ENCODE peak calls at places on chromosomes 5 and 9, in six cellular contexts. H, J, M, P, L and T are unnamed samples.

GRCh38 chr5:153321478-153321877 is 169.0 kb upstream of the GRIA1 start:
- DNase-seq in H (no peak), J (no peak), M (no peak), P (no peak), L (no peak), T (no peak)

GRCh38 chr9:73023025-73023541 is 70.2 kb upstream of the ALDH1A1 start:
- DNase-seq in H (no peak), J (no peak), M (peak), P (no peak), L (peak), T (peak)

GRCh38 chr5:172534229-172535169 is 80.2 kb upstream of the SH3PXD2B start:
- DNase-seq in H (no peak), J (peak), M (no peak), P (no peak), L (peak), T (no peak)

GRCh38 chr9:82206490-82206889 is 217.9 kb downstream of the SPATA31D1 start:
- DNase-seq in H (no peak), J (no peak), M (no peak), P (no peak), L (no peak), T (no peak)

GRCh38 chr5:140694276-140694675 is 3.0 kb downstream of the HARS2 start:
- DNase-seq in H (no peak), J (no peak), M (no peak), P (no peak), L (no peak), T (no peak)

GRCh38 chr9:117073539-117074336 is 341.1 kb downstream of the ASTN2 start:
- DNase-seq in H (no peak), J (no peak), M (no peak), P (no peak), L (peak), T (peak)

GRCh38 chr5:122954719-122955118 is 81.8 kb downstream of the PPIC start:
- DNase-seq in H (no peak), J (no peak), M (no peak), P (no peak), L (no peak), T (no peak)

GRCh38 chr5:171586436-171586835 is 167.0 kb downstream of the FGF18 start:
- DNase-seq in H (no peak), J (no peak), M (no peak), P (no peak), L (no peak), T (no peak)

GRCh38 chr5:135038202-135038828 is 4.3 kb upstream of the PITX1 start:
- DNase-seq in H (no peak), J (no peak), M (no peak), P (peak), L (peak), T (peak)

GRCh38 chr5:56833325-56833724 is 18.0 kb downstream of the MAP3K1 start:
- DNase-seq in H (no peak), J (no peak), M (no peak), P (no peak), L (peak), T (no peak)

GRCh38 chr9:36442710-36443109 is 42.6 kb upstream of the RNF38 start:
- DNase-seq in H (no peak), J (no peak), M (no peak), P (no peak), L (no peak), T (peak)

GRCh38 chr9:87675466-87675865 is 50.5 kb upstream of the CTSL start:
- DNase-seq in H (no peak), J (no peak), M (no peak), P (no peak), L (no peak), T (no peak)

GRCh38 chr5:180821538-180821937 is 18.9 kb upstream of the MGAT1 start:
- DNase-seq in H (no peak), J (no peak), M (no peak), P (no peak), L (no peak), T (no peak)
- H3K27ac ChIP-seq in H (no peak), J (peak), M (peak), P (no peak), L (no peak), T (no peak)

GRCh38 chr9:95821999-95822398 is 53.5 kb upstream of the ERCC6L2 start:
- DNase-seq in H (no peak), J (no peak), M (no peak), P (no peak), L (no peak), T (no peak)
- H3K27ac ChIP-seq in H (peak), J (no peak), M (no peak), P (no peak), L (no peak), T (no peak)

GRCh38 chr9:97556036-97556720 is 54.7 kb downstream of the TMOD1 start:
- DNase-seq in H (no peak), J (no peak), M (peak), P (no peak), L (no peak), T (no peak)

GRCh38 chr9:97554566-97555075 is 53.2 kb downstream of the TMOD1 start:
- DNase-seq in H (no peak), J (no peak), M (peak), P (no peak), L (no peak), T (no peak)

GRCh38 chr9:97553841-97554240 is 52.4 kb downstream of the TMOD1 start:
- DNase-seq in H (no peak), J (no peak), M (peak), P (no peak), L (no peak), T (no peak)

GRCh38 chr9:97556721-97557605 is 55.5 kb downstream of the TMOD1 start:
- DNase-seq in H (no peak), J (peak), M (peak), P (no peak), L (no peak), T (no peak)

DNA sequence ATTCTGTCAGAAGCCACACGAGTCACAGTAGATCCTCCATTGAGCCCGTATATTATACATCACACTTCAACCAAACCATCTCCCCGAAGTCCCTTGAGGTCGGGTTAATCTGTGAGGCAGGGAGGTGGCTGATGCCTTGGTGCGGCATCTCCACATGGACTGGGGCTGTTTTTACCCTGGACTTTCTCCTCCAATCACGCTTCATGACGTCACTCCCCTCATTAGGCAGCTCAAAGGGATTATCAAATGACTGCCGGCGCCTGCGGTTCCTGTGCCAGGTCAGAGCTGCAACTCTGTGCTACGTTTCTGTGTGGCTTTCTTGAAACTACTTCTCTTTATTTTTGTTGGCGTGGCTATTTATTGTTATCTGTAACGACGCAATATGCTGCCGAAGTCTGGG is 53.7 kb downstream of the TMOD1 start:
- DNase-seq in H (no peak), J (no peak), M (peak), P (no peak), L (no peak), T (peak)
- H3K27ac ChIP-seq in H (no peak), J (no peak), M (peak), P (peak), L (no peak), T (no peak)

GRCh38 chr5:138554143-138554542 is 11.1 kb upstream of the ETF1 start:
- DNase-seq in H (no peak), J (no peak), M (no peak), P (no peak), L (no peak), T (no peak)
- H3K27ac ChIP-seq in H (no peak), J (no peak), M (no peak), P (no peak), L (no peak), T (peak)

DNA sequence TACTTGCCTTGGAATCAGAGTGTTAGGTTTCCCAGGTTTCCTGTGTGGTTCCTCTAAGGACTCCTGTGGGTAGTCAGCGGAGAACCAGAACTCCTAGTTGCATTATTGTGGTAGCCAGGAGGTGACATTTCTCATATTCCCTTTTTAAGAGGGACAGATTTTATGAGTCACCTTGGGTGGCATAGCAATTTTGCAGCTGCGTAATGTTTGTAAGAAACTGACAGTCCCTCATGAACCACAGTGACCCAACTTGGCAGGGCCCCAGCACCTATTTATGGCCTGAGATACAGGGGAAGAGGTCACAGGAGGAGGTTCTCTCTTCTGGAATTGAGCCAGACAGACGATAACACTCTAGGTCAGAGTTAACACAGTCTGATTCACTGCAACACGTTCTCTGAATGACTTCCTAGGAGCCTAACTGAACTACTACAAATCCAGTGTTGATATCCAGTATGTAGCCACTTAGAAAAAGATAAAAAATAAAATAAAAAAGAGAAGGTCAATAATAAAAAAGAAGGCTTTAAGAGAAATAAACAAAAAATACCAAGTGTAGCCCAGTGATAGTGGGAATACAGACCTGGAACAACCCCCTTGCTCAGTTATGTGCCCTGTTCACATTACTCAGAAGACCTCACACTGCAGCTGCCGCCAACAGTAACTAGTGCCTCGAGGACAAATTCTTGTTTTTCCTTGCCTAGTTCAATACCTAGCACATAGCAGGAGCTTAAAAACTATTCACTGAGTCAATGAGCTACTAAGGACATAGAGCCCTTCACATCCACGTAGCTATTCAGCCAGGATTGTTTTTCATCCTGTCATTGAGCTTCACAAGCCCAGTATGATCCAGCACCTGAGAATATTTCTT is 50.7 kb upstream of the VLDLR start:
- DNase-seq in H (no peak), J (peak), M (peak), P (peak), L (no peak), T (no peak)
- H3K27ac ChIP-seq in H (no peak), J (no peak), M (peak), P (peak), L (peak), T (no peak)

DNA sequence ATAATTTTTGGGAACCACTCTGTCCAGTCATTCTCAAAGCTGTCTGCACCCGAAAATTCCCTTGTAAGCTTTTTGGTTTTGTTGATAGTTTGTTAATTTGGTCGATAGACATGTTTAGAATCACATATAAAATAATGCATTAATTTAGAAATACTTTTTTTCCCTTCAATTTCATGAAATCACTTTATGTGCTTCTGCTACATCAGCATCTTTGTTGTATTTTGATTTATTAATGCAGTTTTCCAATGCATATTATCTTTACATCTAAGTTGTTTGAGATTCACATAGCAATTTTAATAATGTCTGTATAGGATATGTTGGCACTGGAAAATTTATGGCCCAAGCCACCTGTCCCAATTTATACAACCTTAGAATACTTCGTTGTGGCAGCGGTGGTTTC is 60.6 kb upstream of the SV2C start:
- DNase-seq in H (no peak), J (no peak), M (no peak), P (no peak), L (no peak), T (no peak)
- H3K27ac ChIP-seq in H (no peak), J (no peak), M (no peak), P (no peak), L (no peak), T (no peak)